ENCODE peak calls at places on chromosome 1, in nine cellular contexts. D is NCI-H69; J is kidney tubule cell; Q is cerebellum; O is activated CD4-positive, alpha-beta T cell treated with anti-CD3 and anti-CD28 coated beads, Interleukin-2, amount 50 U/mL, for 24 hours; A is uterus; W is dermis blood vessel endothelial cell; E is GM04504; S is stimulated activated CD4-positive, alpha-beta T cell treated with anti-CD3 and anti-CD28 coated beads, Interleukin-4, amount 100 ng/mL, for 48 hours. V is an unnamed sample.

GRCh38 chr1:232917053-232917452 is 33.4 kb upstream of the NTPCR start:
- DNase-seq in D (no peak), J (no peak), Q (no peak), O (no peak), A (no peak), W (no peak), E (no peak), S (no peak), V (no peak)

GRCh38 chr1:118960567-118961136 is 27.5 kb downstream of the TBX15 start:
- DNase-seq in D (no peak), J (peak), Q (no peak), O (no peak), A (no peak), W (no peak), E (peak), S (no peak), V (no peak)

GRCh38 chr1:55155522-55155921 is 59.6 kb downstream of the USP24 start:
- DNase-seq in D (no peak), J (peak), Q (peak), O (no peak), A (no peak), W (peak), E (no peak), S (no peak), V (no peak)

GRCh38 chr1:207329469-207329868 is 8.0 kb downstream of the CD55 start:
- DNase-seq in D (no peak), J (no peak), Q (no peak), O (no peak), A (no peak), W (no peak), E (no peak), S (no peak), V (no peak)

GRCh38 chr1:218636548-218636947 is 291.4 kb downstream of the TGFB2 start:
- DNase-seq in D (no peak), J (no peak), Q (no peak), O (no peak), A (no peak), W (no peak), E (no peak), S (no peak), V (no peak)

GRCh38 chr1:8004803-8005573 is 21.1 kb downstream of the ERRFI1 start:
- DNase-seq in D (peak), J (peak), Q (no peak), O (no peak), A (peak), W (peak), E (peak), S (no peak), V (peak)

GRCh38 chr1:56450004-56450666 is 129.2 kb downstream of the PLPP3 start:
- DNase-seq in D (no peak), J (no peak), Q (no peak), O (no peak), A (no peak), W (no peak), E (no peak), S (no peak), V (no peak)

GRCh38 chr1:161914595-161914994 is 109.1 kb downstream of the OLFML2B start:
- DNase-seq in D (no peak), J (no peak), Q (no peak), O (no peak), A (no peak), W (no peak), E (no peak), S (no peak), V (no peak)

GRCh38 chr1:184514447-184514846 is 127.6 kb downstream of the C1orf21 start:
- DNase-seq in D (no peak), J (no peak), Q (no peak), O (no peak), A (no peak), W (no peak), E (no peak), S (no peak), V (no peak)

GRCh38 chr1:8572106-8572505 is 245.3 kb downstream of the RERE start:
- DNase-seq in D (no peak), J (no peak), Q (no peak), O (no peak), A (no peak), W (peak), E (no peak), S (no peak), V (no peak)

GRCh38 chr1:217134857-217135568 is 411.8 kb upstream of the ESRRG start:
- DNase-seq in D (peak), J (peak), Q (no peak), O (no peak), A (no peak), W (peak), E (no peak), S (no peak), V (peak)

GRCh38 chr1:157377216-157377821 is 175.0 kb downstream of the FCRL5 start:
- DNase-seq in D (peak), J (peak), Q (no peak), O (no peak), A (no peak), W (peak), E (peak), S (peak), V (peak)

GRCh38 chr1:2146836-2147517 is 47.6 kb downstream of the FAAP20 start:
- DNase-seq in D (no peak), J (no peak), Q (no peak), O (no peak), A (no peak), W (no peak), E (no peak), S (no peak), V (no peak)

V was measured in cerebellar cortex.